ENCODE peak calls at places on chromosomes 1 and 21, in four cellular contexts. F is BJ, E is neural crest cell, J is nephron progenitor cell. Q is an unnamed sample.

GRCh38 chr1:38003261-38004250 is 1.8 kb downstream of the FHL3 start:
- DNase-seq in F (no peak), J (no peak), E (no peak), Q (no peak)

GRCh38 chr1:209435654-209436566 is 147.6 kb upstream of the CAMK1G start:
- DNase-seq in E (peak; percentile 87), F (no peak), J (peak; percentile 92), Q (peak; percentile 90)

GRCh38 chr1:22626219-22626902 is 10.1 kb upstream of the C1QA start:
- DNase-seq in J (no peak), F (no peak), E (no peak), Q (no peak)

GRCh38 chr1:30410153-30410851 is 313.1 kb downstream of the MATN1 start:
- DNase-seq in F (no peak), J (no peak), E (no peak), Q (peak; percentile 1)

GRCh38 chr1:158045639-158046038 is 52.2 kb downstream of the KIRREL1 start:
- DNase-seq in E (no peak), J (no peak), F (peak; percentile 50), Q (no peak)

GRCh38 chr21:42193131-42193671 is 25.7 kb upstream of the ABCG1 start:
- DNase-seq in E (no peak), F (no peak), J (no peak), Q (no peak)

GRCh38 chr1:180953291-180953747 is 40.6 kb downstream of the KIAA1614 start:
- DNase-seq in E (no peak), J (no peak), F (no peak), Q (no peak)

GRCh38 chr1:94865369-94865768 is 45.2 kb downstream of the SLC44A3 start:
- DNase-seq in J (no peak), E (no peak), F (no peak), Q (no peak)

GRCh38 chr1:209323743-209324142 is 259.8 kb upstream of the CAMK1G start:
- DNase-seq in E (no peak), J (no peak), F (no peak), Q (no peak)

GRCh38 chr1:244702620-244703019 is 49.7 kb downstream of the DESI2 start:
- DNase-seq in J (no peak), F (no peak), E (no peak), Q (no peak)

GRCh38 chr1:31843506-31843905 is 27.7 kb upstream of the SPOCD1 start:
- DNase-seq in J (no peak), F (peak; percentile 77), E (no peak), Q (no peak)

GRCh38 chr1:59522925-59523505 is 226.1 kb downstream of the FGGY start:
- DNase-seq in F (no peak), E (no peak), J (no peak), Q (no peak)

GRCh38 chr1:109918077-109918606 is 7.5 kb downstream of the CSF1 start:
- DNase-seq in E (no peak), F (no peak), J (no peak), Q (no peak)

GRCh38 chr1:93779540-93780121 is 98.0 kb upstream of the BCAR3 start:
- DNase-seq in F (peak; percentile 31), E (no peak), J (no peak), Q (no peak)

GRCh38 chr1:111234866-111235265 is 7.4 kb downstream of the CHI3L2 start:
- DNase-seq in E (no peak), F (no peak), J (no peak), Q (no peak)

GRCh38 chr1:23726669-23727068 is 16.6 kb upstream of the ELOA start:
- DNase-seq in J (no peak), F (no peak), E (no peak), Q (no peak)

GRCh38 chr1:31815752-31816484 is at the start of gene SPOCD1:
- DNase-seq in J (peak; percentile 85), F (no peak), E (peak; percentile 78), Q (peak; percentile 84)

GRCh38 chr1:11736746-11737639 is 1.1 kb downstream of the AGTRAP start:
- DNase-seq in E (no peak), J (peak; percentile 31), F (peak; percentile 39), Q (peak; percentile 37)

GRCh38 chr1:111598534-111598933 is 21.1 kb upstream of the RAP1A start:
- DNase-seq in F (no peak), E (no peak), J (no peak), Q (no peak)

GRCh38 chr21:45244799-45245340 is 42.8 kb downstream of the POFUT2 start:
- DNase-seq in F (no peak), E (no peak), J (no peak), Q (no peak)

GRCh38 chr1:242449211-242449610 is 75.3 kb downstream of the PLD5 start:
- DNase-seq in F (no peak), J (no peak), E (no peak), Q (no peak)

GRCh38 chr1:91897016-91897415 is 11.1 kb upstream of the TGFBR3 start:
- DNase-seq in F (no peak), J (no peak), E (no peak), Q (no peak)

GRCh38 chr1:224707849-224708725 is 92.0 kb downstream of the CNIH3 start:
- DNase-seq in F (peak; percentile 35), J (no peak), E (no peak), Q (no peak)

GRCh38 chr1:228736844-228737415 is 1.7 kb downstream of the RHOU start:
- DNase-seq in J (no peak), E (no peak), F (no peak), Q (no peak)

GRCh38 chr1:5955479-5955977 is 36.7 kb downstream of the NPHP4 start:
- DNase-seq in E (no peak), J (no peak), F (no peak), Q (no peak)

GRCh38 chr1:114750780-114751179 is 7.0 kb downstream of the CSDE1 start:
- DNase-seq in J (no peak), F (no peak), E (no peak), Q (no peak)

GRCh38 chr1:201119206-201119814 is 7.1 kb upstream of the CACNA1S start:
- DNase-seq in E (peak; percentile 69), F (no peak), J (peak; percentile 69), Q (peak; percentile 73)

GRCh38 chr1:55211909-55212308 is 3.3 kb downstream of the USP24 start:
- DNase-seq in E (no peak), J (no peak), F (no peak), Q (no peak)

GRCh38 chr1:55206210-55206609 is 9.0 kb downstream of the USP24 start:
- DNase-seq in J (no peak), E (no peak), F (no peak), Q (no peak)

GRCh38 chr1:55211456-55211855 is 3.7 kb downstream of the USP24 start:
- DNase-seq in F (no peak), J (no peak), E (no peak), Q (no peak)

GRCh38 chr1:55210990-55211389 is 4.2 kb downstream of the USP24 start:
- DNase-seq in F (no peak), J (no peak), E (no peak), Q (no peak)

GRCh38 chr1:55209247-55209646 is 5.9 kb downstream of the USP24 start:
- DNase-seq in E (no peak), F (no peak), J (no peak), Q (no peak)
- TF ChIP-seq CTCF in E (no peak), F (no peak), J (no peak), Q (no peak)

GRCh38 chr1:179586107-179586823 is 5.4 kb upstream of the TDRD5 start:
- DNase-seq in F (no peak), J (peak; percentile 79), E (peak; percentile 65), Q (peak; percentile 72)
- TF ChIP-seq CTCF in F (peak; percentile 39), J (peak; percentile 62), E (peak; percentile 71), Q (peak; percentile 62)

DNA sequence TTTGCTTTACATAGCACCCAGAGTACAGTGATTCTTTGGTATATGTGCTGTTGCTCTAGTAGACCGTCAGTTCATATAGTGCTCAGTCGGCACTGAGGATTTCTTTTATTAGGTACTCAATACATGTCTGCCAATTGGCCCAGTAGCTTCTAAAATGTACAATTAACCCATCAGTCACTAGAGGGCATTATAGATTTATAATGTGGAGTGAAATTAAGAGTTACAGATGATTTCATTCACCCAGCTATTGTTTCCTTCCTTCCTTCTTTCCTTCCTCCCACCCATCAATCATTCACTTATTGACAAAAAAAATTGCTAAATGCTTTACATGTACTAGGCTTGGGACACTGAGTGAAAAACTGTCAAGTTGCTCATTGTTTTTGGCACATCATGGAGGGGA is 263.6 kb upstream of the USP24 start:
- DNase-seq in E (no peak), F (no peak), J (no peak), Q (no peak)
- TF ChIP-seq CTCF in E (peak; percentile 51), F (peak; percentile 11), J (no peak), Q (no peak)

DNA sequence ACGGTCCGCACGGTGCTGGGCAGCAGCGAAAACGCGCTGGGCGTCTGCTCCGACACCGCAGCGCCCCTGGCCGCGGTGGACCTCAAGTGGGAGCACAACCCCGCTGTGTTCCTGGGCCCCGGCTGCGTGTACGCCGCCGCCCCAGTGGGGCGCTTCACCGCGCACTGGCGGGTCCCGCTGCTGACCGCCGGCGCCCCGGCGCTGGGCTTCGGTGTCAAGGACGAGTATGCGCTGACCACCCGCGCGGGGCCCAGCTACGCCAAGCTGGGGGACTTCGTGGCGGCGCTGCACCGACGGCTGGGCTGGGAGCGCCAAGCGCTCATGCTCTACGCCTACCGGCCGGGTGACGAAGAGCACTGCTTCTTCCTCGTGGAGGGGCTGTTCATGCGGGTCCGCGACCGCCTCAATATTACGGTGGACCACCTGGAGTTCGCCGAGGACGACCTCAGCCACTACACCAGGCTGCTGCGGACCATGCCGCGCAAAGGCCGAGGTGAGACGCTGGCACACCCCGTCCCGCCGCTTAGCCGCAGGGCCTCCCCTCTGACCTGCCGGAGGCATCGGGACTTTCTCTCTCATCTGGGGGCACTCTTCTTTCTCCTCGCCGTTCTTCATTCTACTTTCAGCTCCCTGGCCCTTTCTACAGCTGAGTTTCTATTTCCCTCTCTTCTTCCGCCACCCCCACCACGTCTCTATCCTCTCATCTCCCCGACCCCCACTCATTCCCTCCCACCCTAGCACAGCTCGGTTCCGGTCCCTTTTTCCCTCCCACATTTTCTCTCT is 1.0 kb downstream of the NPR1 start:
- DNase-seq in F (no peak), J (peak; percentile 73), E (peak; percentile 23), Q (peak; percentile 43)
- TF ChIP-seq CTCF in F (no peak), J (peak; percentile 10), E (peak; percentile 51), Q (peak; percentile 19)

GRCh38 chr21:16942703-16943102 is 570.1 kb upstream of the CXADR start:
- DNase-seq in E (no peak), F (no peak), J (no peak), Q (peak; percentile 23)
- TF ChIP-seq CTCF in E (peak; percentile 45), F (peak; percentile 56), J (no peak), Q (no peak)

GRCh38 chr1:118157506-118157905 is 27.5 kb downstream of the SPAG17 start:
- DNase-seq in F (no peak), E (no peak), J (no peak), Q (no peak)

GRCh38 chr1:118155106-118155505 is 29.9 kb downstream of the SPAG17 start:
- DNase-seq in J (no peak), E (no peak), F (no peak), Q (no peak)

GRCh38 chr1:118158918-118159317 is 26.1 kb downstream of the SPAG17 start:
- DNase-seq in J (no peak), E (no peak), F (no peak), Q (no peak)

GRCh38 chr1:118151312-118151937 is 33.6 kb downstream of the SPAG17 start:
- DNase-seq in E (peak; percentile 73), F (no peak), J (peak; percentile 72), Q (peak; percentile 70)

GRCh38 chr1:118154220-118154619 is 30.8 kb downstream of the SPAG17 start:
- DNase-seq in J (no peak), E (no peak), F (no peak), Q (no peak)
- TF ChIP-seq CTCF in J (peak; percentile 50), E (peak; percentile 60), F (peak; percentile 40), Q (no peak)

GRCh38 chr1:171641076-171641864 is 11.2 kb downstream of the MYOC start:
- DNase-seq in J (no peak), E (no peak), F (no peak), Q (no peak)
- TF ChIP-seq CTCF in J (no peak), E (no peak), F (no peak), Q (no peak)

Q was measured in endothelial cell.